ENCODE peak calls at places on chromosomes 4 and X, in five cellular contexts. E is PC-9, D is Karpas-422, C is mesenchymal stem cell, S is neural progenitor cell. B is an unnamed sample.

GRCh38 chr4:25061602-25062001 is 30.9 kb upstream of the LGI2 start:
- DNase-seq in E (no peak), D (no peak), C (no peak), S (no peak), B (no peak)

GRCh38 chrX:119423631-119424030 is 24.5 kb downstream of the SLC25A43 start:
- DNase-seq in E (no peak), D (no peak), C (no peak), S (no peak), B (no peak)

GRCh38 chrX:142686653-142687283 is 339.0 kb upstream of the SPANXN4 start:
- DNase-seq in E (no peak), D (no peak), C (no peak), S (no peak), B (peak)

GRCh38 chr4:162959056-162959455 is 207.6 kb downstream of the NAF1 start:
- DNase-seq in E (no peak), D (peak), C (no peak), S (peak), B (peak)

GRCh38 chrX:97050413-97050812 is 166.7 kb downstream of the RPA4 start:
- DNase-seq in E (no peak), D (no peak), C (no peak), S (no peak), B (no peak)

GRCh38 chr4:37884855-37885487 is 5.9 kb upstream of the TBC1D1 start:
- DNase-seq in E (no peak), D (peak), C (no peak), S (no peak), B (no peak)

GRCh38 chrX:134721766-134722532 is 63.7 kb upstream of the PLAC1 start:
- DNase-seq in E (no peak), D (no peak), C (no peak), S (no peak), B (peak)

GRCh38 chrX:118495958-118496762 is 545 bp downstream of the DOCK11 start:
- DNase-seq in E (peak), D (peak), C (peak), S (peak), B (peak)

GRCh38 chrX:101759000-101759399 is 99.3 kb upstream of the ARMCX2 start:
- DNase-seq in E (peak), D (peak), C (peak), S (peak), B (peak)

GRCh38 chr4:101337688-101338087 is 9.6 kb downstream of the PPP3CA start:
- DNase-seq in E (no peak), D (no peak), C (peak), S (no peak), B (peak)

GRCh38 chrX:149881081-149881711 is at the start of gene MAGEA8:
- DNase-seq in E (no peak), D (no peak), C (no peak), S (peak), B (no peak)

GRCh38 chr4:147924604-147925412 is 192.9 kb downstream of the ARHGAP10 start:
- DNase-seq in E (no peak), D (no peak), C (peak), S (peak), B (peak)

GRCh38 chrX:10370976-10371375 is 214.2 kb downstream of the CLCN4 start:
- DNase-seq in E (no peak), D (no peak), C (no peak), S (no peak), B (no peak)

GRCh38 chr4:79015406-79015805 is 76.2 kb upstream of the PAQR3 start:
- DNase-seq in E (no peak), D (no peak), C (no peak), S (no peak), B (no peak)

GRCh38 chrX:119459181-119459580 is 9.1 kb upstream of the SLC25A5 start:
- DNase-seq in E (no peak), D (no peak), C (no peak), S (no peak), B (no peak)

GRCh38 chr4:106312997-106313522 is 2.9 kb downstream of the TBCK start:
- DNase-seq in E (no peak), D (no peak), C (peak), S (no peak), B (no peak)

GRCh38 chr4:7083597-7084563 is 16.0 kb upstream of the GRPEL1 start:
- DNase-seq in E (no peak), D (no peak), C (peak), S (no peak), B (no peak)
- H3K4me2 ChIP-seq in E (peak), D (peak), C (no peak), S (no peak), B (peak)

DNA sequence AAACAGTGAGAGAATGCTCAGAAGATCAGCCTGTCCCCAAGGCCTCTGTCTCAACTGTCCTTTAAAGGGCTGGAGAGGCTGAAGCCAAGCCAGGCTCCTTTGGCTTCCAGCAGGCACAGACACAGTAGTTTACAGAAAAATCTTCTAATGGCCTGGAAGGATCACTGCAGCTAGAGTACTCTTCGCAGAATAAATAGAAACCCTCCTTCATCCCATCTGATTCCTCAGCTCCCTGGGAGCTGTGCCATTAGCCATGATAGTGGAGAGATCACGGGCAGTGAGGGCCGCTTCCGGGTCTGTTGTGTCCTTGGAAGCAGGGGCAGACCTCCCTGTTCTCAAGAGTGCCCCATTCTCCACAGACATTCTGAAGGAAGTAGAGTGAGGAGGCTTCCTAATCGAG is 63.1 kb downstream of the CCNI start:
- DNase-seq in E (no peak), D (no peak), C (no peak), S (no peak), B (no peak)
- H3K27ac ChIP-seq in E (no peak), D (no peak), C (peak), S (no peak), B (no peak)

GRCh38 chr4:125313989-125314602 is 659 bp upstream of the FAT4 start:
- DNase-seq in E (no peak), D (no peak), C (no peak), S (peak), B (no peak)
- H3K4me3 ChIP-seq in E (peak), D (no peak), C (no peak), S (peak), B (peak)

GRCh38 chr4:168787801-168788200 is 222.3 kb downstream of the CBR4 start:
- DNase-seq in E (no peak), D (no peak), C (no peak), S (no peak), B (no peak)
- H3K4me2 ChIP-seq in E (no peak), D (no peak), C (peak), S (no peak), B (no peak)

DNA sequence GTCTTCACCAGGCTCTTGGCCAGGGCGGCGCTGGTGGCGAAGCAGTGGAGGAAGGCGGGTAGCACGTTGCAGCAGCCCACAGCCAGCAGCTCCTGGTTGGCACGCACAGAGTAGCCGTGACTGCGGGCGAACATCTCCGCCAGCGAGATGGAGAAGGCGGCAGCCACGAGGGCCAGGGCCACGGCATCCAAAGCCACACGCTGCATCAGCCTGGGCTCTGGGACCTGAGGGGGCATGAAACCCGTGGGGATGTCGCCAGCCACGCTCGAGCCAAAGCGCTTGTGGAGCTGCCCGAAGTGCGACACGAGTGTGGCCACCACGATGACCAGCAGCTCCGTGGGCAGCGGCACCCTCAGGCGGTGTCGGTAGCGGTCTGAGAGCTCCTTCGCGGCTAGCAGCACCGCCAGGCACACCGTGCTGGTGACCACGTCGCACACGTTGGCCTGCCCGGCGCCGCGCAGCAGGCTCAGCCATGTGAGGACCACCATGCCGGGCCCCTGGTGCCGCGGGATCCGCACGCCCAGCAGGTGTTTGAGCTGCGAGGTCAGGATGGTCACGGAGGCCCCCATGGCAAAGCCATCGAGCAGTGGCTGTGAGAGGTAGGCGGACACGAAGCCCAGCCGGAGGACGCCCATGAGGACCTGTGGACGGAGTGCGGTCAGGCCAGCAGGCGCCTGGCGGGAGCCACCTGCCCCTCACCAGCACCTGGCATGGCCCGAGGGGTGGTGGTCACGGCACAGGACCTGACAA is 3.1 kb downstream of the IDUA start:
- DNase-seq in E (no peak), D (no peak), C (no peak), S (no peak), B (no peak)
- H3K27ac ChIP-seq in E (no peak), D (no peak), C (no peak), S (no peak), B (no peak)

GRCh38 chr4:68445111-68445510 is 2.2 kb upstream of the TMPRSS11E start:
- DNase-seq in E (no peak), D (no peak), C (no peak), S (no peak), B (no peak)
- H3K4me3 ChIP-seq in E (no peak), D (no peak), C (no peak), S (no peak), B (no peak)

GRCh38 chrX:15853586-15854079 is 980 bp downstream of the AP1S2 start:
- DNase-seq in E (no peak), D (peak), C (peak), S (peak), B (peak)
- H3K4me2 ChIP-seq in E (peak), D (peak), C (peak), S (peak), B (peak)

DNA sequence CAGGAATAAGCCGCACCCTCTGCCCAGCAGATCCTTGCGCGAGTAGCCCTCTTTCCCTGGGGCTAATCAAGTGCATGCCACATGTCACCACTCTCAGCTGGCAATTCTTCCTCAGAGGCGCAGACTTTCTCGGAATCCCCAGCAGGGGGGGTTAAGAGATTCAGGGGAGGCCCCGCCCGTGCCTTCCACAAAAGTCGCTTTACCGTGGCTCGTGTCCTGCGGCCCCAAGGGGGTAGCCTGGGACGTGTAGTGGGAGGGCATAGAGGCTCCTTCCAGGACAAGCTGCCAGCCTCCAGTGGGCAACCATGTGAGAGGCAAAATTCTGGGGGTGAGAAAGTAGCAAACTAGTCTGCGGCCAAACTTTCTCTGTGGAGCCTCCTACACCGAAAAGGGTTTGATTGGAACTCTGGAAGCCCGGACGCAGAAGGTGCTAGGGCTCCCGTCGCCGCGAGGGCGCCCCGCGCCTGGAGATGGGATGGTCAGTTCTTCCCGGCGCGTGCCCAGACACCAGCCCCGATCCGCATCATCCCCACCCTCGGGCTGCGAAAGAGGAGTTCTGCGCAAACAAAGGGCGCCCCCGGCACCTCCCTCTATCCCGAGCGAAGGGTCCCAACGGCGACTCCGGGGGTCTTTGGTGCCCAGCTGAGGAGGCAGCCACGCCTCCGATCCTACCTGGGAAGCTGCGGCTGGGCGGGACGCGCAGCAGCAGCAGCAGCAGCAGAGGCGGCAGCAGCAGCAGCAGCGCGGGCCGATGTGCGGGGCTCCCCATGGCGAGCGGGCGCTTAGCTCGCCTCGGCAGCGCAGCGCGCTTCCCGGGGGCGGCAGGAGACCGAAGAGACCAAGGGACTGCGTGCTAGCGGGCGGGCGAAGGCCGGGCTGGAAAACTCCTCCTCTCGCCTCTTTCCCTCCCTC is at the start of gene SRPX:
- DNase-seq in E (no peak), D (no peak), C (peak), S (peak), B (peak)
- H3K27ac ChIP-seq in E (no peak), D (no peak), C (no peak), S (no peak), B (no peak)

GRCh38 chrX:103415528-103415927 is 39.2 kb downstream of the BEX3 start:
- DNase-seq in E (no peak), D (no peak), C (no peak), S (no peak), B (no peak)

GRCh38 chrX:103417370-103417769 is 41.0 kb downstream of the BEX3 start:
- DNase-seq in E (no peak), D (no peak), C (no peak), S (no peak), B (no peak)

GRCh38 chrX:103415068-103415467 is 38.7 kb downstream of the BEX3 start:
- DNase-seq in E (no peak), D (no peak), C (no peak), S (no peak), B (no peak)

GRCh38 chrX:103414561-103414960 is 38.2 kb downstream of the BEX3 start:
- DNase-seq in E (no peak), D (no peak), C (no peak), S (no peak), B (no peak)

DNA sequence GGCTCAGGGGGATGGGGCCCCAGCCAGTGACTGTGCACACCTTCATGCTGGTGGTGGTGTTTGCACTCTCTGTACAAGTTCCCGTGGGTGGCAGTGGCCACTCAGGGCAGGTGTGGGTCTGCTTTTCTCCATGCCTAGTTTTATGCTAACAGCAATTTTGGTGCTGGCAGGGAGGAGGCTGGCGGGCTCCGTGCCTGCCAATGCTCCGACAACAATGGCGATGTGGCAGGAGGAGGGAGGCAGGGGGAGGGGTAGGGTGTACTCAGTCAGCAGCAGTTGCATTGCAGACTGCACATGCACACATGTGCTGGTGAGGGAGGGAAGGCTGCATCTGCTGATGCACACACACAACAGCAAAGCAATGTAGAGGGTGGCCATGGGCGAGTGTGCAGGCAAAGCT is 37.6 kb downstream of the BEX3 start:
- DNase-seq in E (no peak), D (no peak), C (no peak), S (no peak), B (no peak)
- H3K4me3 ChIP-seq in E (no peak), D (no peak), C (no peak), S (no peak), B (no peak)

DNA sequence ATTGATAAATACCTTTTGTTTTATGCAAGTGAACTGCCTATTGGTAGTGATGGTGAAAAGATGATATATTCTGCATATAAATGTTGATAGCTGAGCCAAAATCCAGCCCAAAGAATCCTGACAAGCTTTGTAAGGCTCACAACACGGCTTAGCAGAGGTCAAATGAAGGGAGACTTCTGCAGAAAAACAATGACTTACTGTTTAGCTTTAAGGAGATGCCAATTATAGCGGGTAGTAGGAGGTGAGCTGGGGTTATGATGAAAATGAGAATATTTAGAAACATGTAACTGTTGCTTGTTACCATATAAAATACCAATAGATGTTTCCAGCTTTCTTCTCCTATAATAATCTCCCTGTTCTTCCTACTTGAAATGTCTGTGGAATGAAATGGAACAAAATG is 97.1 kb downstream of the AFF1 start:
- DNase-seq in E (no peak), D (no peak), C (no peak), S (peak), B (no peak)
- H3K4me2 ChIP-seq in E (no peak), D (no peak), C (no peak), S (peak), B (no peak)